ENCODE peak calls at places on chromosome 22, in ten cellular contexts. M is activated CD8-positive, alpha-beta T cell treated with anti-CD3 and anti-CD28 coated beads for 36 hours; Q is IMR-90; P is fibroblast of mammary gland; N is AG10803; E is tibial artery; K is heart left ventricle; W is CD4-positive, alpha-beta T cell; L is fibroblast of the aortic adventitia; R is SK-N-SH. G is an unnamed sample.

GRCh38 chr22:30290318-30290678 is 993 bp upstream of the CASTOR1 start:
- DNase-seq in M (no peak), Q (peak), P (no peak), N (no peak), E (no peak), K (peak), W (no peak), L (no peak), R (no peak), G (peak)

GRCh38 chr22:27687984-27688545 is 113.5 kb downstream of the MN1 start:
- DNase-seq in M (no peak), Q (no peak), P (peak), N (no peak), E (no peak), K (no peak), W (no peak), L (no peak), R (no peak), G (no peak)

GRCh38 chr22:35315141-35315854 is 15.6 kb downstream of the TOM1 start:
- DNase-seq in M (no peak), Q (no peak), P (no peak), N (peak), E (no peak), K (peak), W (no peak), L (no peak), R (no peak), G (no peak)

GRCh38 chr22:38941488-38941987 is 15.9 kb upstream of the APOBEC3A start:
- DNase-seq in M (peak), Q (no peak), P (peak), N (no peak), E (peak), K (no peak), W (no peak), L (no peak), R (no peak), G (peak)

GRCh38 chr22:35516723-35517122 is 23.9 kb upstream of the RASD2 start:
- DNase-seq in M (no peak), Q (no peak), P (no peak), N (no peak), E (no peak), K (no peak), W (no peak), L (no peak), R (no peak), G (no peak)

GRCh38 chr22:16810188-16810802 is 14.9 kb downstream of the XKR3 start:
- DNase-seq in M (no peak), Q (no peak), P (peak), N (peak), E (no peak), K (no peak), W (no peak), L (peak), R (no peak), G (no peak)

GRCh38 chr22:29820941-29821789 is 16.9 kb downstream of the ASCC2 start:
- DNase-seq in M (peak), Q (peak), P (peak), N (peak), E (peak), K (peak), W (no peak), L (peak), R (peak), G (peak)

GRCh38 chr22:37604875-37605274 is 3.8 kb upstream of the GGA1 start:
- DNase-seq in M (peak), Q (no peak), P (no peak), N (no peak), E (no peak), K (no peak), W (peak), L (no peak), R (no peak), G (no peak)

GRCh38 chr22:46432164-46433068 is 96.9 kb downstream of the TRMU start:
- DNase-seq in M (peak), Q (no peak), P (no peak), N (peak), E (no peak), K (no peak), W (peak), L (peak), R (no peak), G (peak)

GRCh38 chr22:17627961-17628303 is 617 bp downstream of the ATP6V1E1 start:
- DNase-seq in M (no peak), Q (no peak), P (no peak), N (no peak), E (no peak), K (no peak), W (no peak), L (no peak), R (no peak), G (no peak)

GRCh38 chr22:24553597-24554315 is 1.2 kb downstream of the GUCD1 start:
- DNase-seq in M (no peak), Q (peak), P (no peak), N (peak), E (no peak), K (peak), W (no peak), L (peak), R (no peak), G (no peak)

GRCh38 chr22:46483353-46483752 is 54.1 kb downstream of the CELSR1 start:
- DNase-seq in M (no peak), Q (no peak), P (no peak), N (no peak), E (no peak), K (no peak), W (no peak), L (no peak), R (no peak), G (no peak)

GRCh38 chr22:34416321-34416900 is 496.1 kb upstream of the LARGE1 start:
- DNase-seq in M (no peak), Q (no peak), P (no peak), N (no peak), E (no peak), K (no peak), W (no peak), L (no peak), R (no peak), G (no peak)

GRCh38 chr22:34886812-34887211 is 179.1 kb upstream of the ISX start:
- DNase-seq in M (no peak), Q (no peak), P (no peak), N (peak), E (no peak), K (no peak), W (no peak), L (no peak), R (no peak), G (no peak)

GRCh38 chr22:35140879-35141745 is 75.2 kb downstream of the ISX start:
- DNase-seq in M (peak), Q (no peak), P (no peak), N (no peak), E (no peak), K (no peak), W (no peak), L (no peak), R (peak), G (peak)

GRCh38 chr22:29308148-29308790 is 1.8 kb downstream of the GAS2L1 start:
- DNase-seq in M (no peak), Q (no peak), P (no peak), N (no peak), E (peak), K (no peak), W (no peak), L (no peak), R (peak), G (no peak)

GRCh38 chr22:36162127-36163034 is 1.8 kb upstream of the APOL3 start:
- DNase-seq in M (peak), Q (no peak), P (no peak), N (no peak), E (no peak), K (no peak), W (no peak), L (no peak), R (no peak), G (peak)

DNA sequence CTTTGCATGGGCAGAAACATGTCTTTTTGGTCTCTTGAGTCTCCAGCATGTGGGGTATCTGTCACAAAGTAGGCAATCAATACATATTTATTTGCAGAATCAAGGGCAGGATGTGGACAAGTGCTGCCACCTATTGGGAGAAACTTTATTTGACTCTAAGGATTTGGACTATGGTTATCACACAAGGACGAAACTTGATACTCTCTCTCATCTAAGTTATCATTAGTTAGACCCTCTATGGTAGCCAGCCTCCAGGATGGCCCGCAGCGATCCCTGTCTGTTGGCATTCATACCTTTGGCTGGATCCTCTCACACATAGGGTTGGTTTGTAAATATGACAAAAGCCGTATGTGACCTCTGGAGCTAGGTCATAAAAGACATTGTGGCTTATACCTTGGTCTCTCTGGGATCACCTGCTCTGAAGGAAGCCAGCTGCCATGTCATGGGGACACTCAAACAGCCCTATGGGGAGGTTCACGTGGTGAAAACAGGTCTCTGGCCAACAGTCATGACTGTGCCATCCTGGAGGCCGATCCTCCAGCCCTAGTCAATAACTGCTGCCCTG is 1.1 kb upstream of the FBXO7 start:
- DNase-seq in M (peak), Q (peak), P (peak), N (peak), E (no peak), K (no peak), W (peak), L (peak), R (peak), G (peak)
- TF ChIP-seq CTCF in M (peak), Q (peak), P (peak), N (peak), E (no peak), K (peak), W (peak), L (peak), R (peak), G (peak)

GRCh38 chr22:32474635-32475427 is at the start of gene FBXO7:
- DNase-seq in M (peak), Q (peak), P (peak), N (peak), E (peak), K (peak), W (peak), L (peak), R (peak), G (peak)
- TF ChIP-seq CTCF in M (no peak), Q (peak), P (peak), N (peak), E (peak), K (peak), W (peak), L (peak), R (peak), G (peak)

DNA sequence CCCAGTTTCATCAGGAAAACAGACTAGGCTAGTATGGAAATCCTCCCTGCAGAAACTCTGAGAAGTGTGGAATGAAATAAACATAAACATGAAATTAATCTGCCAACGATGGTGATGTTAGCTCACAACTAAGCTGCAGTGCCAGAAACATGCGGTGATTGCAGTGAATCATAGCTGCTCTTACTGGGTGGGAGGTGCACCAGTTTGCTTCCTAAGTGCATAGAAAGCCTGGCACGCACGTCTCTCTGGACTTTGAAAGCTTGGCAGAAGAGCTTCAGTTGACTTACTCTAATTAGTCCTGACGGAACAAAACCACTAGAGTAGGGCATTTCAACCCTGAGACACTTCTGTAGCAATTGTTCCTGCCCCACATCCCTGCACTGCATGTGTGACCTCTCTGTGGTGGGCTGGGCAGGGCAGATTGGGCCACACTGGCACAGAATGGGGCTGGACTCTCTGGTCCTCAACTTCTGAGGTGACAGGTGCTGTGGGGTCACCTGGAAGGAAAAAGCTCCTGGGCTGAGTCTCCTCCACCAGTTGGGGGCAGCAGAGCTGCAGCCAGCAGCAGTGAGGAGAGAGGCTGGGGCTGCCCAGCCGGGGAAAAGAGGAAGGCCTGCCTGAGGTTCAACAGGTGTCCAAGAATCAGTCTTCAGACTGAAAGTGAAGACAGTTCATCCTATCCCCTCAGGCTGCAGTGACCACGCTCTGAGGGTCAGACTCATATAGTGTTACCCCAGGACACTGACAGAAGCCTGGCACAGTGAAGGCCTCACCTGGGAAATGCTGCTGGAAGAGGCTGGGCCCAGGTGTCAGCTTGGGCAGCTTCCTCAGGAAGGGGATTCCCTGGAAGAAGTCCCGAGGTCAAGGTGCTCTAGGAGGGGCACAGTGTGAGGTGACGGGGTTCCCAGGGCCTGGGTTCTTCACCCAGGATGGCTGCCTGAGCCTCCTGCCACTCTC is 40.5 kb downstream of the GGTLC2 start:
- DNase-seq in M (peak), Q (peak), P (peak), N (peak), E (peak), K (no peak), W (no peak), L (peak), R (no peak), G (peak)
- TF ChIP-seq CTCF in M (peak), Q (peak), P (peak), N (peak), E (no peak), K (peak), W (no peak), L (peak), R (peak), G (peak)

GRCh38 chr22:19168088-19168890 is 10.2 kb downstream of the SLC25A1 start:
- DNase-seq in M (no peak), Q (no peak), P (no peak), N (no peak), E (no peak), K (no peak), W (no peak), L (no peak), R (no peak), G (no peak)
- TF ChIP-seq CTCF in M (no peak), Q (no peak), P (no peak), N (no peak), E (no peak), K (no peak), W (no peak), L (no peak), R (peak), G (no peak)

G was measured in GM13976.